ENCODE peak calls at places on chromosomes 1 and 21, in seven cellular contexts. One of them, this sample, is unnamed.

GRCh38 chr1:163844393-163844948 is 522.7 kb downstream of the NUF2 start:
- DNase-seq in uterus: peak; percentile 31
- DNase-seq in foreskin fibroblast: peak; percentile 89
- DNase-seq in prostate gland: no peak
- DNase-seq in right atrium auricular region: no peak
- DNase-seq in GM23338: no peak
- DNase-seq in bronchial epithelial cell: no peak
- DNase-seq in this sample: no peak

GRCh38 chr1:225882699-225883615 is 777 bp upstream of the TMEM63A start:
- DNase-seq in bronchial epithelial cell: no peak
- DNase-seq in foreskin fibroblast: no peak
- DNase-seq in GM23338: peak; percentile 65
- DNase-seq in prostate gland: peak; percentile 46
- DNase-seq in right atrium auricular region: peak; percentile 67
- DNase-seq in uterus: peak; percentile 66
- DNase-seq in this sample: no peak

GRCh38 chr1:118371612-118372011 is 186.6 kb upstream of the SPAG17 start:
- DNase-seq in bronchial epithelial cell: no peak
- DNase-seq in foreskin fibroblast: no peak
- DNase-seq in GM23338: no peak
- DNase-seq in prostate gland: no peak
- DNase-seq in uterus: no peak
- DNase-seq in right atrium auricular region: no peak
- DNase-seq in this sample: no peak

GRCh38 chr1:65762081-65762862 is 30.4 kb upstream of the PDE4B start:
- DNase-seq in bronchial epithelial cell: no peak
- DNase-seq in prostate gland: no peak
- DNase-seq in uterus: no peak
- DNase-seq in GM23338: peak; percentile 37
- DNase-seq in foreskin fibroblast: peak; percentile 37
- DNase-seq in right atrium auricular region: no peak
- DNase-seq in this sample: no peak

GRCh38 chr1:47764461-47765046 is 232.6 kb downstream of the TRABD2B start:
- DNase-seq in GM23338: no peak
- DNase-seq in bronchial epithelial cell: no peak
- DNase-seq in foreskin fibroblast: no peak
- DNase-seq in right atrium auricular region: no peak
- DNase-seq in uterus: no peak
- DNase-seq in prostate gland: no peak
- DNase-seq in this sample: no peak

GRCh38 chr21:38817371-38818335 is 11.9 kb downstream of the ETS2 start:
- DNase-seq in foreskin fibroblast: peak; percentile 79
- DNase-seq in GM23338: no peak
- DNase-seq in bronchial epithelial cell: peak; percentile 81
- DNase-seq in prostate gland: no peak
- DNase-seq in right atrium auricular region: no peak
- DNase-seq in uterus: no peak
- DNase-seq in this sample: no peak

GRCh38 chr1:214281902-214282695 is 1.1 kb downstream of the SMYD2 start:
- DNase-seq in GM23338: no peak
- DNase-seq in right atrium auricular region: no peak
- DNase-seq in prostate gland: no peak
- DNase-seq in foreskin fibroblast: peak; percentile 68
- DNase-seq in bronchial epithelial cell: peak; percentile 82
- DNase-seq in uterus: peak; percentile 44
- DNase-seq in this sample: no peak

GRCh38 chr1:203359010-203359571 is 8.2 kb upstream of the FMOD start:
- DNase-seq in GM23338: no peak
- DNase-seq in right atrium auricular region: no peak
- DNase-seq in prostate gland: no peak
- DNase-seq in bronchial epithelial cell: no peak
- DNase-seq in uterus: peak; percentile 70
- DNase-seq in foreskin fibroblast: no peak
- DNase-seq in this sample: no peak

GRCh38 chr1:151060241-151061011 is at the start of gene MLLT11:
- DNase-seq in prostate gland: peak; percentile 19
- DNase-seq in GM23338: peak; percentile 94
- DNase-seq in bronchial epithelial cell: peak; percentile 55
- DNase-seq in foreskin fibroblast: peak; percentile 29
- DNase-seq in right atrium auricular region: peak; percentile 71
- DNase-seq in uterus: peak; percentile 68
- DNase-seq in this sample: no peak

GRCh38 chr1:177686929-177687328 is 282.9 kb downstream of the SEC16B start:
- DNase-seq in foreskin fibroblast: no peak
- DNase-seq in GM23338: no peak
- DNase-seq in prostate gland: no peak
- DNase-seq in right atrium auricular region: no peak
- DNase-seq in bronchial epithelial cell: no peak
- DNase-seq in uterus: no peak
- DNase-seq in this sample: no peak

GRCh38 chr1:235069577-235070563 is 58.8 kb downstream of the TOMM20 start:
- DNase-seq in right atrium auricular region: peak; percentile 82
- DNase-seq in uterus: no peak
- DNase-seq in GM23338: no peak
- DNase-seq in prostate gland: peak; percentile 78
- DNase-seq in bronchial epithelial cell: peak; percentile 99
- DNase-seq in foreskin fibroblast: peak; percentile 85
- DNase-seq in this sample: no peak

GRCh38 chr1:27604579-27605299 is 795 bp upstream of the AHDC1 start:
- DNase-seq in GM23338: peak; percentile 68
- DNase-seq in right atrium auricular region: no peak
- DNase-seq in uterus: no peak
- DNase-seq in prostate gland: no peak
- DNase-seq in bronchial epithelial cell: no peak
- DNase-seq in foreskin fibroblast: no peak
- DNase-seq in this sample: no peak
- H3K4me3 ChIP-seq in GM23338: peak overlapping the region; percentile 89
- H3K4me3 ChIP-seq in right atrium auricular region: no peak overlapping the region
- H3K4me3 ChIP-seq in uterus: peak overlapping the region; percentile 91
- H3K4me3 ChIP-seq in prostate gland: peak overlapping the region; percentile 76
- H3K4me3 ChIP-seq in bronchial epithelial cell: peak overlapping the region; percentile 76
- H3K4me3 ChIP-seq in foreskin fibroblast: peak overlapping the region; percentile 88
- H3K4me3 ChIP-seq in this sample: peak overlapping the region; percentile 87

GRCh38 chr1:167428418-167428817 is 89.9 kb downstream of the CD247 start:
- DNase-seq in uterus: no peak
- DNase-seq in right atrium auricular region: no peak
- DNase-seq in GM23338: no peak
- DNase-seq in foreskin fibroblast: no peak
- DNase-seq in prostate gland: no peak
- DNase-seq in bronchial epithelial cell: peak; percentile 28
- DNase-seq in this sample: no peak
- TF ChIP-seq CTCF in uterus: no peak
- TF ChIP-seq CTCF in right atrium auricular region: no peak
- TF ChIP-seq CTCF in GM23338: no peak
- TF ChIP-seq CTCF in foreskin fibroblast: no peak
- TF ChIP-seq CTCF in prostate gland: no peak
- TF ChIP-seq CTCF in bronchial epithelial cell: no peak
- TF ChIP-seq CTCF in this sample: no peak

DNA sequence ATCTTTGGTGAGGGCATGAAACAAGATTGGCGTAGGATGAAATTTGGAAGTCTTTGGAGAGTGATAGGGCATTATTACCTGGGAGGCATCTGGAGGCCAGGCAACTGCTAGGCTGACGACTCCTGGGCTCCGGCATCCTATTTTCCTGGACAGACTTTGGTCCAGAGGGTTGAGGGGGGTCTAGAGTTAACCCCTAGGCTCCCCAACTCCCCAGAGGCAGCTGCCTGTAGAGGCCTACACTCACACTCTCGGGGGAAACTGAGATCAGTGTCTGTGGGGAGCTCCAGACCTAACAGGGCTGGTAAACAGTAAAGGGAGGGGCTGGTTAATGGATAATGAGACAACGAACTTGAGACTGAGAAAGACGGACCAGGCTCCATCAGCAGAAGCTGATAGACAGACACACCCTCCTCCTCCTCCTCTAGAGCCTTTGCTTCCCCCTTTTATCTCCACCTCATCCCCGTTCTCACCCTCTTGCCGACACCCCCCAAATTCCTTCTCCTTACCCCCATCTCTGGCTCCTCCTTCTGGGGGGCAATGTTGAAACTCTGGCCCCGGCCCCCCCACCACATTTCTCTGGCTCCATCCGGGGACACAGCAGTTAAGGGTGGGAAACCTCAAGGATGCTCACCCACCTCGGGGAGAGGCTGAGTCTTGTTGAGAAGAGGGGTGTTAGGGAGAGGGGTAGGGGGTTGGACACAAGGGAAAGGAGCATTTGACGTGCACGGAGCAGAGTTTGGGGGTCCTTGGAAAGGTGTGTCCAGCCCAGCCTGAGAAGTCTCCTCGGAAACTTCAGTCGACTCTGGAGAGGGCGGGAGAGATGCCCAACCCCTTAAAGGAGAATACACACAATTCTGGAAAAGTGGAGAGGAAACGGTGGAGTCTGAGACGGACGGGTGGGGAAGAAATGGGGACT is at the start of gene MTMR11:
- DNase-seq in GM23338: peak; percentile 62
- DNase-seq in prostate gland: peak; percentile 32
- DNase-seq in right atrium auricular region: peak; percentile 60
- DNase-seq in foreskin fibroblast: peak; percentile 24
- DNase-seq in uterus: peak; percentile 41
- DNase-seq in bronchial epithelial cell: peak; percentile 33
- DNase-seq in this sample: no peak
- H3K4me3 ChIP-seq in GM23338: peak within 1 kb of the TSS; percentile 64
- H3K4me3 ChIP-seq in prostate gland: peak within 1 kb of the TSS; percentile 34
- H3K4me3 ChIP-seq in right atrium auricular region: peak within 1 kb of the TSS; percentile 43
- H3K4me3 ChIP-seq in foreskin fibroblast: peak within 1 kb of the TSS; percentile 93
- H3K4me3 ChIP-seq in uterus: peak within 1 kb of the TSS; percentile 73
- H3K4me3 ChIP-seq in bronchial epithelial cell: peak within 1 kb of the TSS; percentile 55
- H3K4me3 ChIP-seq in this sample: peak within 1 kb of the TSS; percentile 73

GRCh38 chr1:213070399-213070798 is 19.4 kb downstream of the RPS6KC1 start:
- DNase-seq in foreskin fibroblast: peak; percentile 50
- DNase-seq in prostate gland: peak; percentile 9
- DNase-seq in right atrium auricular region: no peak
- DNase-seq in bronchial epithelial cell: peak; percentile 40
- DNase-seq in uterus: no peak
- DNase-seq in GM23338: no peak
- DNase-seq in this sample: peak; percentile 37
- TF ChIP-seq CTCF in foreskin fibroblast: no peak
- TF ChIP-seq CTCF in prostate gland: no peak
- TF ChIP-seq CTCF in right atrium auricular region: no peak
- TF ChIP-seq CTCF in bronchial epithelial cell: no peak
- TF ChIP-seq CTCF in uterus: no peak
- TF ChIP-seq CTCF in GM23338: peak; percentile 35
- TF ChIP-seq CTCF in this sample: peak; percentile 30

DNA sequence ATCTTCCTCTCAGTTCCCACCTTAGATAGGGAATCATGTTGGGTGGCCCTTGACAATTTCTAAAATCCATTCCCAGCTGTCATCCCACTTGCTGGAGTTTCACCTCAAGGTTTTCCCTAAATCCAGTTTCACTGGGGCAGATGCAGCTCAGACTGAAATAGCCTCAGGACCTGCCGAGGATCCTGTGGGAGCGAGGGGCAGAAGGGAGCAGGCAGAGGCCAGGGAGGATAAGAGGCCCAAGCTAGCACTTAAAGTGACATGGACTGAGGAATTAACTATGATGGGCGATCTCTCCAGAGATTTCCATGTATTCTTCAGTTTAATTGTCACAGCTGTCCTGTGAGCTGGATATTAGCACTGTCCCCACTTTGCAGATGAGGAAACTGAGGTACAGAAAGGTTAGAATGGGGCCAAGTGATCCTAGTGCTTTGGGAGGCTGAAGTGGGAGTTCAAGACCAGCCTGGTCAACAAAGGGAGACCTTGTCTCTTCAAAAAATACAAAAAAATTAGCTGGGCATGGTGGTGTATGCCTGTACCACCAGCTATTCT is 2.7 kb downstream of the NBL1 start:
- DNase-seq in foreskin fibroblast: no peak
- DNase-seq in right atrium auricular region: no peak
- DNase-seq in GM23338: no peak
- DNase-seq in bronchial epithelial cell: no peak
- DNase-seq in uterus: no peak
- DNase-seq in prostate gland: no peak
- DNase-seq in this sample: no peak
- H3K4me3 ChIP-seq in foreskin fibroblast: peak overlapping the region; percentile 88
- H3K4me3 ChIP-seq in right atrium auricular region: no peak overlapping the region
- H3K4me3 ChIP-seq in GM23338: no peak overlapping the region
- H3K4me3 ChIP-seq in bronchial epithelial cell: no peak overlapping the region
- H3K4me3 ChIP-seq in uterus: no peak overlapping the region
- H3K4me3 ChIP-seq in prostate gland: peak overlapping the region; percentile 81
- H3K4me3 ChIP-seq in this sample: peak overlapping the region; percentile 64

GRCh38 chr1:190436615-190437014 is 41.0 kb downstream of the BRINP3 start:
- DNase-seq in prostate gland: no peak
- DNase-seq in GM23338: no peak
- DNase-seq in right atrium auricular region: no peak
- DNase-seq in uterus: no peak
- DNase-seq in foreskin fibroblast: peak; percentile 7
- DNase-seq in bronchial epithelial cell: peak; percentile 30
- DNase-seq in this sample: peak; percentile 28
- TF ChIP-seq CTCF in prostate gland: no peak
- TF ChIP-seq CTCF in GM23338: peak; percentile 37
- TF ChIP-seq CTCF in right atrium auricular region: no peak
- TF ChIP-seq CTCF in uterus: no peak
- TF ChIP-seq CTCF in foreskin fibroblast: no peak
- TF ChIP-seq CTCF in bronchial epithelial cell: no peak
- TF ChIP-seq CTCF in this sample: peak; percentile 25

DNA sequence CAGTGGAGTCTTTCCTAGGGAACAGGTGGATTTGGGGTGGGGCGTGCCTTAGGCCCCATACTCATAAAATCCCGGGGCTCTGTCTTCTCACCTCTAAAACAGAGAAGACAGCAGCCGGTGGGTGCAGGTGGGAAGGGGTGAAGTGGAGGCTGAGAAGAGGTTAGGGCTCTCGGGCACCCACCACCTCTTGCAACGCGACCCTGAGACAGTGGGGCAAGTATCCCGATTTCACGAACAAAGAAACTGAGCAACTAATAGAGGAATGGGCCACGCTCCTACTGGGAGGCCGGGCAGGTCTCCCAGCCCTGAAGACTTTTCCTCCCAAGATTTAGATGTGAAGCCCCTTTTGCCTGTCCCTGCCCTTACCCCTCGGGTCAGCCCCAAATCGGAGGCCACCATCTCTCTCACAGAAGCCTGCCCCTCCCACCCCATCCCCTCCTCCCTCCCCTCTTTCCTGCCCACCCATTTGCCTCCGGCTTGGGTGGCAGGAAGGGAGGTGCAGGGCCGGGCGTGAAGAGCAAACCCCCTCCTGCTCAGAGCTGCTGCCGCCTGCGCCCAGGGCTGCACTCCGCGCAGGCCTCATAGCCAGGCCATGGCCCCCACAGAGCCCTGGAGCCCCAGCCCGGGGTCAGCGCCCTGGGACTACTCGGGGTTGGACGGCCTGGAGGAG is at the start of gene GPR25:
- DNase-seq in bronchial epithelial cell: no peak
- DNase-seq in uterus: no peak
- DNase-seq in GM23338: no peak
- DNase-seq in prostate gland: no peak
- DNase-seq in right atrium auricular region: no peak
- DNase-seq in foreskin fibroblast: no peak
- DNase-seq in this sample: no peak
- H3K4me3 ChIP-seq in bronchial epithelial cell: peak within 1 kb of the TSS; percentile 6
- H3K4me3 ChIP-seq in uterus: no peak within 1 kb of the TSS
- H3K4me3 ChIP-seq in GM23338: peak within 1 kb of the TSS; percentile 7
- H3K4me3 ChIP-seq in prostate gland: peak within 1 kb of the TSS; percentile 20
- H3K4me3 ChIP-seq in right atrium auricular region: no peak within 1 kb of the TSS
- H3K4me3 ChIP-seq in foreskin fibroblast: no peak within 1 kb of the TSS
- H3K4me3 ChIP-seq in this sample: peak within 1 kb of the TSS; percentile 10

This sample was measured in astrocyte of the cerebellum.